ENCODE peak calls at places on chromosome 4, in eight cellular contexts. I, P, N, B, Q, G, A and M are unnamed samples. For H3K27me3, the result is how much of the 10 kb centered on the place peaks cover.

GRCh38 chr4:25234390-25235367 is 846 bp downstream of the PI4K2B start:
- DNase-seq in G (peak), P (no peak), B (peak), I (peak), A (peak), Q (peak), N (peak), M (peak)

GRCh38 chr4:121800961-121801714 is at the start of gene EXOSC9:
- DNase-seq in Q (peak), A (peak), N (peak), B (peak), G (peak), I (peak), P (peak), M (peak)

GRCh38 chr4:7422098-7422897 is 12.4 kb downstream of the PSAPL1 start:
- DNase-seq in N (no peak), A (no peak), B (no peak), P (peak), Q (peak), G (peak), I (no peak), M (no peak)

GRCh38 chr4:158818595-158818994 is 49.8 kb downstream of the FNIP2 start:
- DNase-seq in Q (no peak), A (no peak), G (no peak), I (no peak), B (no peak), P (no peak), N (no peak), M (no peak)

GRCh38 chr4:155376387-155377268 is at the start of gene MAP9:
- DNase-seq in G (peak), N (no peak), A (peak), B (peak), I (peak), Q (peak), P (peak), M (peak)

GRCh38 chr4:10102193-10102980 is 14.2 kb downstream of the WDR1 start:
- DNase-seq in I (no peak), B (no peak), G (peak), P (no peak), Q (no peak), N (no peak), A (no peak), M (no peak)

GRCh38 chr4:149531861-149532260 is 283.8 kb downstream of the IQCM start:
- DNase-seq in A (no peak), Q (no peak), P (no peak), B (no peak), G (no peak), I (no peak), N (no peak), M (peak)

GRCh38 chr4:14218641-14219040 is 591.1 kb upstream of the BOD1L1 start:
- DNase-seq in I (no peak), N (no peak), Q (no peak), B (peak), G (no peak), P (no peak), A (no peak), M (no peak)

GRCh38 chr4:5544762-5545161 is 163.6 kb downstream of the EVC2 start:
- DNase-seq in I (no peak), A (no peak), B (no peak), G (no peak), P (no peak), Q (no peak), N (no peak), M (no peak)
- TF ChIP-seq CTCF in I (no peak), A (no peak), B (no peak), G (no peak), P (no peak), Q (no peak), N (no peak), M (no peak)

DNA sequence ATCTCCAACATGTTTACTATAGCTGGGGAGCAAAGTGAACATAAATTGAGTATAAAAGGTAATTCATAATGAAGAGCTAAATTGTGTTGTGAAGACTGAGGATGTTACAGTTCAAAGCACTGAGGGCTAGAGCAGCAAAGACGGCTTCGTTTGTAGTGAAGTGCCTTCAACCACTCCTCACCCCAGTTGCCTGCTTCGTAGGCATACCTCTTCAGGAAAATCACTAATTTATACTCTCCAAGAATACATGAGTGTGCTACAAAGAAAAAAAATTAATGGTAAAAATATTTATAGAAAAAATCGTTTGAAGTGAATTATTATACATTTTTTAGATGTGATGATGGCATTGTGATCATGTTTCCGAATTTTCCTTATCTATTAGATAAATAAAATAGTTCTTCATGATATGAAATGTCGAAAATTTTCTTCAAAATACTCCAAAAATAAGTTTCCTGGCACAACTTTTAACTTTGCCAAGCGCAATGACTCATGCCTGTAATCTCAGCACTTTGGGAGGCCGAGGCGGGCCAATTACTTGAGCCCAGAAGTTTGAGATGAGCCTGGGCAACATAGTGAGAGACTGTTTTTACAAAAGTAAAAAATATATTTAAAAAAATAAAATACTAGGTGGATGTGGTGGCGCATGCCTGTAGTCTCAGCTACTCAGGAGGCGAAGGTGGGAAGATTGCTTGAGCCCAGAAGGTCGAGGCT is 41.6 kb downstream of the ZFP42 start:
- DNase-seq in Q (no peak), G (no peak), N (no peak), I (no peak), P (no peak), B (no peak), A (no peak), M (no peak)
- H3K27me3 ChIP-seq in Q (under half), G (under half), N (under half), I (under half), P (under half), B (under half), A (under half), M (under half)

GRCh38 chr4:119688439-119688838 is 59.8 kb upstream of the PDE5A start:
- DNase-seq in P (no peak), Q (no peak), G (no peak), I (no peak), N (no peak), A (no peak), B (no peak), M (no peak)

GRCh38 chr4:119690871-119691270 is 62.3 kb upstream of the PDE5A start:
- DNase-seq in N (peak), A (no peak), I (peak), Q (no peak), P (no peak), B (peak), G (no peak), M (peak)

GRCh38 chr4:119693127-119693526 is 64.5 kb upstream of the PDE5A start:
- DNase-seq in A (no peak), G (no peak), N (no peak), Q (no peak), P (no peak), B (no peak), I (no peak), M (no peak)

GRCh38 chr4:119695216-119695615 is 66.6 kb upstream of the PDE5A start:
- DNase-seq in I (no peak), Q (no peak), P (no peak), G (no peak), B (no peak), A (no peak), N (no peak), M (no peak)

DNA sequence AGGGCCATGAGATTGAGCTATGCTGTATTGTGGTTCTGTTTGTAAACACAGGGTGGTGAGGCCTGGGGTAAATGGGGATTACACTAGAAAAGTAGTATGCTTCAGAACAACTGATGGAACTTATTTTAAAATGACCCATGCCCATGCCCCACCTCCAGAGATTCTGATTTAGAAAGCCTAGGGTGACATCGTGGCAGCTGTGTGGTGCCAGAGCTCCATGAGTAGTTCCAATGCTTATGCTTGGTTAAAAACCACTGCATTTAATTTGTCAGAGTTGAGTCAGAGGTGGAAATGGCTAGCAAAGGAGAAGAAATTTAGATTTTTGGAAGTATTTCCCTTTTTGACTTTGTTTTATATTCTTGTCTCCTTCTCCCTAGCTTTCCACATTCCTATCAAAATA is 63.4 kb upstream of the PDE5A start:
- DNase-seq in I (no peak), Q (no peak), N (no peak), B (peak), A (no peak), G (no peak), P (no peak), M (peak)
- TF ChIP-seq CTCF in I (no peak), Q (no peak), N (no peak), B (peak), A (no peak), G (no peak), P (no peak), M (peak)

DNA sequence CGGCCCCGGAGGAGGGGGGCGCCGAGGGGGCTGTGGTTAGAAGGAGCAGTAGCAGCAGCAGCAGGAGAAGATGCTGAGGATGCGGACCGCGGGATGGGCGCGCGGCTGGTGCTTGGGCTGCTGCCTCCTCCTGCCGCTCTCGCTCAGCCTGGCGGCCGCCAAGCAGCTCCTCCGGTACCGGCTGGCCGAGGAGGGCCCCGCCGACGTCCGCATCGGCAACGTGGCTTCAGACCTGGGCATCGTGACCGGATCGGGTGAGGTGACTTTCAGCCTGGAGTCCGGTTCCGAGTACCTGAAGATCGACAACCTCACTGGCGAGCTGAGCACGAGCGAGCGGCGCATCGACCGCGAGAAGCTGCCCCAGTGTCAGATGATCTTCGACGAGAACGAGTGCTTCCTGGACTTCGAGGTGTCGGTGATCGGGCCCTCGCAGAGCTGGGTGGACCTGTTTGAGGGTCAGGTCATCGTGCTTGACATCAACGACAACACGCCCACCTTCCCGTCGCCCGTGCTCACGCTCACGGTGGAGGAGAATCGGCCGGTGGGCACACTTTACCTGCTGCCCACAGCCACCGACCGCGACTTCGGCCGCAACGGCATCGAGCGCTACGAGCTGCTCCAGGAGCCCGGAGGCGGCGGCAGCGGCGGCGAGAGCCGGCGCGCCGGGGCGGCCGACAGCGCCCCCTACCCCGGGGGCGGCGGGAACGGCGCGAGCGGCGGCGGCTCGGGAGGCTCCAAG is 1.4 kb downstream of the PCDH7 start:
- DNase-seq in P (no peak), I (peak), Q (peak), A (peak), B (peak), G (peak), N (no peak), M (peak)
- H3K27me3 ChIP-seq in P (under half), I (half or more), Q (under half), A (under half), B (under half), G (under half), N (under half), M (under half)

DNA sequence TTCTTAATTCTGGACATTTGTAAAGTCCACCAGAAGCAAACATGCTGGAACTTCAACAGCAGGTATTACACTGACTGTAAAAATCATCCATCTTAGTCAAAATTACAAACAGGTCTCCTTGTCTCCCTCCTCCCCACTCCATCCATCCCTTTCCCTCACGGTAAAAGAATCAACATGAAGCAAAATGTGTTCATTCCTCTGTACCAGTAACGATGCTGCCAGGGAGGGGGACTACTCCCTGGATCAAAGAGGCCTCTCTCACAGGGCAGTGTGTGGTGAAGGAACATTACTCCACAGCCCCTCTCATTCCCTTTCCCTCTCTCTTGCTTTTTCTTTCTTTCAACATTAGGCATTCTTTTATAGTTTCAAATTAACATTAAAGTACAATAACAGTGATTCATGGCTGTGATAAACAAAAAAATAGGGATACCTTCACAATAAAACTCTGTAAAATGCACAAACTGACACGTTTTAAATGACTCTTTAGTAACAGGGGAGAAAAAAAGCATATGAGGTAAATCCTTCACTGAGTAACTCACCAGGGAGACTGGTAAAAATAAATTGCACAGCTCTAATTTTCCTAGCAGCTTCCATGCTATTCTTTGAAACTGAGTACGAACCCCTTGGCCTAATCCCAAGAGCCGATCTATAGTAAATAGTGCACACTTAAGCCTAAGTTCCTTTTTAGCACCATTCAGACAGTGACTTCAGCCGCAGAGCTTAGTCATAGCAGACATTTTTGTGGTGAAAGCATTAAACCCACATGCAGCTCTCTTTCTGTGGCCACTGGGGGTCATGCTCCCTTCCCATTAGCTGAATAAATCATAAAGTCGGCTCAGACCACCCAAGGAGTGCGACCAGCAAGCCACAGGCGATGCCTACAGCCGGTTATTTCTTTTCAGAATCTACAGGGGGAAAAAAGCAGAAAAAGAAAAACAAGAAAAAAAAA is 215.6 kb upstream of the GYPA start:
- DNase-seq in I (peak), P (no peak), Q (no peak), N (peak), G (peak), B (peak), A (peak), M (peak)
- TF ChIP-seq CTCF in I (peak), P (no peak), Q (no peak), N (no peak), G (no peak), B (peak), A (peak), M (peak)

GRCh38 chr4:3878678-3879077 is 112.5 kb downstream of the ADRA2C start:
- DNase-seq in P (no peak), B (no peak), N (no peak), G (no peak), A (no peak), Q (no peak), I (no peak), M (peak)

GRCh38 chr4:3875466-3875865 is 109.3 kb downstream of the ADRA2C start:
- DNase-seq in G (no peak), A (no peak), B (no peak), P (no peak), I (no peak), Q (no peak), N (no peak), M (no peak)

GRCh38 chr4:3874525-3875110 is 108.4 kb downstream of the ADRA2C start:
- DNase-seq in G (peak), A (no peak), Q (no peak), I (no peak), B (no peak), P (no peak), N (no peak), M (no peak)

GRCh38 chr4:3877868-3878267 is 111.7 kb downstream of the ADRA2C start:
- DNase-seq in Q (no peak), G (no peak), I (no peak), P (no peak), B (no peak), A (no peak), N (no peak), M (no peak)

DNA sequence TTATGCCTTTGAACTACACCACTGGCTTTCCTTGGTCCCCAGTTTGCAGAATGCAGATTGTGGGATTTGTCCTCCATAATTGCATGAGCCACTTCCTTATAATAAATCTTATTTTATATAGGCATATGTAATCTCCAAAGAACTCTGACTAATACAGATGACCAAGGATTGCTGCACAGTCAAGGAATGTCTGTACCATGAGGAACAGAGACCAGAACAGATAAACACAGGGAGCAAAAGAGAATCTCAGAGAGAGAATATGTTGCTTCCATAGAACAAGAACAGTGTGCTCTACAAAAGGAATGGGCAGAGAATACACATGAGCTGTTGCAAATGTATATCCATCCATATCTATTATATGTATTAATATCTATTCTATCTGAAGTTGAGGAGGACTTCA is 111.1 kb downstream of the ADRA2C start:
- DNase-seq in A (no peak), I (no peak), G (no peak), B (no peak), N (no peak), Q (no peak), P (no peak), M (no peak)
- H3K27me3 ChIP-seq in A (half or more), I (under half), G (under half), B (under half), N (under half), Q (under half), P (half or more), M (half or more)